ENCODE peak calls at places on chromosomes 1 and 21, in six cellular contexts. One of them, this sample, is unnamed.

GRCh38 chr21:34877485-34878128 is 171.5 kb downstream of the RUNX1 start:
- DNase-seq in foreskin fibroblast: no peak
- DNase-seq in lower lobe of right lung: peak
- DNase-seq in PC-9: peak
- DNase-seq in dorsolateral prefrontal cortex: no peak
- DNase-seq in astrocyte of the cerebellum: no peak
- DNase-seq in this sample: no peak

GRCh38 chr1:114468710-114469468 is 42.1 kb downstream of the TRIM33 start:
- DNase-seq in foreskin fibroblast: no peak
- DNase-seq in lower lobe of right lung: no peak
- DNase-seq in PC-9: no peak
- DNase-seq in dorsolateral prefrontal cortex: no peak
- DNase-seq in astrocyte of the cerebellum: no peak
- DNase-seq in this sample: no peak

GRCh38 chr1:183022202-183023145 is 746 bp upstream of the LAMC1 start:
- DNase-seq in foreskin fibroblast: peak
- DNase-seq in lower lobe of right lung: peak
- DNase-seq in PC-9: peak
- DNase-seq in dorsolateral prefrontal cortex: peak
- DNase-seq in astrocyte of the cerebellum: peak
- DNase-seq in this sample: peak

GRCh38 chr1:170261669-170262068 is 115.9 kb downstream of the NTMT2 start:
- DNase-seq in foreskin fibroblast: peak
- DNase-seq in lower lobe of right lung: no peak
- DNase-seq in PC-9: no peak
- DNase-seq in dorsolateral prefrontal cortex: no peak
- DNase-seq in astrocyte of the cerebellum: peak
- DNase-seq in this sample: no peak

GRCh38 chr1:208526726-208527125 is 282.5 kb upstream of the PLXNA2 start:
- DNase-seq in foreskin fibroblast: no peak
- DNase-seq in lower lobe of right lung: no peak
- DNase-seq in PC-9: no peak
- DNase-seq in dorsolateral prefrontal cortex: no peak
- DNase-seq in astrocyte of the cerebellum: no peak
- DNase-seq in this sample: no peak

GRCh38 chr1:112393634-112393976 is 2.4 kb upstream of the CTTNBP2NL start:
- DNase-seq in foreskin fibroblast: no peak
- DNase-seq in lower lobe of right lung: no peak
- DNase-seq in PC-9: no peak
- DNase-seq in dorsolateral prefrontal cortex: no peak
- DNase-seq in astrocyte of the cerebellum: no peak
- DNase-seq in this sample: no peak

GRCh38 chr1:234858722-234859121 is 248.7 kb upstream of the IRF2BP2 start:
- DNase-seq in foreskin fibroblast: no peak
- DNase-seq in lower lobe of right lung: no peak
- DNase-seq in PC-9: no peak
- DNase-seq in dorsolateral prefrontal cortex: no peak
- DNase-seq in astrocyte of the cerebellum: no peak
- DNase-seq in this sample: no peak

GRCh38 chr1:97190326-97190725 is 468.7 kb downstream of the PTBP2 start:
- DNase-seq in foreskin fibroblast: peak
- DNase-seq in lower lobe of right lung: no peak
- DNase-seq in PC-9: peak
- DNase-seq in dorsolateral prefrontal cortex: no peak
- DNase-seq in astrocyte of the cerebellum: peak
- DNase-seq in this sample: no peak

GRCh38 chr21:44337941-44338895 is 972 bp downstream of the CFAP410 start:
- DNase-seq in foreskin fibroblast: peak
- DNase-seq in lower lobe of right lung: peak
- DNase-seq in PC-9: peak
- DNase-seq in dorsolateral prefrontal cortex: peak
- DNase-seq in astrocyte of the cerebellum: peak
- DNase-seq in this sample: no peak
- TF ChIP-seq CTCF in foreskin fibroblast: peak
- TF ChIP-seq CTCF in lower lobe of right lung: peak
- TF ChIP-seq CTCF in PC-9: peak
- TF ChIP-seq CTCF in dorsolateral prefrontal cortex: peak
- TF ChIP-seq CTCF in astrocyte of the cerebellum: peak
- TF ChIP-seq CTCF in this sample: no peak

GRCh38 chr21:43280949-43281633 is 112.3 kb downstream of the CRYAA start:
- DNase-seq in foreskin fibroblast: no peak
- DNase-seq in lower lobe of right lung: peak
- DNase-seq in PC-9: no peak
- DNase-seq in dorsolateral prefrontal cortex: no peak
- DNase-seq in astrocyte of the cerebellum: no peak
- DNase-seq in this sample: no peak

GRCh38 chr21:43277481-43278351 is 108.9 kb downstream of the CRYAA start:
- DNase-seq in foreskin fibroblast: no peak
- DNase-seq in lower lobe of right lung: peak
- DNase-seq in PC-9: no peak
- DNase-seq in dorsolateral prefrontal cortex: peak
- DNase-seq in astrocyte of the cerebellum: no peak
- DNase-seq in this sample: no peak

GRCh38 chr21:43278766-43279577 is 110.2 kb downstream of the CRYAA start:
- DNase-seq in foreskin fibroblast: no peak
- DNase-seq in lower lobe of right lung: peak
- DNase-seq in PC-9: no peak
- DNase-seq in dorsolateral prefrontal cortex: no peak
- DNase-seq in astrocyte of the cerebellum: no peak
- DNase-seq in this sample: no peak

GRCh38 chr21:43278359-43278758 is 109.6 kb downstream of the CRYAA start:
- DNase-seq in foreskin fibroblast: no peak
- DNase-seq in lower lobe of right lung: peak
- DNase-seq in PC-9: no peak
- DNase-seq in dorsolateral prefrontal cortex: no peak
- DNase-seq in astrocyte of the cerebellum: no peak
- DNase-seq in this sample: no peak

GRCh38 chr21:43279578-43279894 is 110.7 kb downstream of the CRYAA start:
- DNase-seq in foreskin fibroblast: no peak
- DNase-seq in lower lobe of right lung: peak
- DNase-seq in PC-9: no peak
- DNase-seq in dorsolateral prefrontal cortex: no peak
- DNase-seq in astrocyte of the cerebellum: no peak
- DNase-seq in this sample: no peak
- TF ChIP-seq CTCF in foreskin fibroblast: no peak
- TF ChIP-seq CTCF in lower lobe of right lung: no peak
- TF ChIP-seq CTCF in PC-9: no peak
- TF ChIP-seq CTCF in dorsolateral prefrontal cortex: no peak
- TF ChIP-seq CTCF in astrocyte of the cerebellum: no peak
- TF ChIP-seq CTCF in this sample: no peak

GRCh38 chr1:31439276-31439675 is 26.3 kb downstream of the SERINC2 start:
- DNase-seq in foreskin fibroblast: no peak
- DNase-seq in lower lobe of right lung: no peak
- DNase-seq in PC-9: no peak
- DNase-seq in dorsolateral prefrontal cortex: no peak
- DNase-seq in astrocyte of the cerebellum: no peak
- DNase-seq in this sample: no peak
- TF ChIP-seq CTCF in foreskin fibroblast: no peak
- TF ChIP-seq CTCF in lower lobe of right lung: no peak
- TF ChIP-seq CTCF in PC-9: no peak
- TF ChIP-seq CTCF in dorsolateral prefrontal cortex: no peak
- TF ChIP-seq CTCF in astrocyte of the cerebellum: no peak
- TF ChIP-seq CTCF in this sample: no peak

DNA sequence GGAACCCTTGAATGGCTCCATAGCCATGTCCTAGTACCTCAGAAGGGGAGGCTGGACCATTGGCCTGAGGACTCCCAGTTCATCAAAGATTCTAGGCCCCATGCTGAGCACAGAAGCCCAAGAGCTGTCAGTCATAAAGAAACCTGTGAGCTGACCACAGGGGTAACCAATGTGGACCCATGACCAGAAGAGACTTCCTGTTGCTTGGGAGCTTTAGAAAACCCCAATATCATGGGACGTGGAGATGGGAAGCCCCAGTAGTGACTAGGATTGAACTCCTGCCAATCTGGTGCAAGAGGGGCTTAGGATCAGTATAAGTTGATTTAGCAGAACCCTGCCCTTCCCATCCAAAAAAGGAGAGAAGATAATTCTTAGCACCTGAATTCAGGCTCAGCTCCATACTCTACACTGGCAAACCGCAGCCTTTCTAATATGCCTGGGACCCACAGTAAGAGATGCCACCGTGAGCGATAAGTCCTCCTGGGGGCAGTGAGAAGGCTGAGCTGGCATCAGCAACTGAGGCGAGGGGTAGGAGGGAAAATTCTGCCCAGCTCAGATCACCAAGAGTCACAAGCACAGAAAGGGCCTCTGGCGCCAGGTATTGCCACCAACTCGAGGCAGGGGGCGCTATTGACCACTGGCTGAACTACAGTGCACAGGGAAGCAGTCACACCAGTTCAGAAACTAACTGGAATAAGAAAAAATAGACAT is 108.9 kb downstream of the CAPN8 start:
- DNase-seq in foreskin fibroblast: peak
- DNase-seq in lower lobe of right lung: peak
- DNase-seq in PC-9: peak
- DNase-seq in dorsolateral prefrontal cortex: no peak
- DNase-seq in astrocyte of the cerebellum: no peak
- DNase-seq in this sample: no peak
- TF ChIP-seq CTCF in foreskin fibroblast: peak
- TF ChIP-seq CTCF in lower lobe of right lung: peak
- TF ChIP-seq CTCF in PC-9: peak
- TF ChIP-seq CTCF in dorsolateral prefrontal cortex: no peak
- TF ChIP-seq CTCF in astrocyte of the cerebellum: peak
- TF ChIP-seq CTCF in this sample: peak

GRCh38 chr1:245345191-245345884 is 190.6 kb downstream of the KIF26B start:
- DNase-seq in foreskin fibroblast: no peak
- DNase-seq in lower lobe of right lung: no peak
- DNase-seq in PC-9: no peak
- DNase-seq in dorsolateral prefrontal cortex: no peak
- DNase-seq in astrocyte of the cerebellum: no peak
- DNase-seq in this sample: no peak
- TF ChIP-seq CTCF in foreskin fibroblast: no peak
- TF ChIP-seq CTCF in lower lobe of right lung: no peak
- TF ChIP-seq CTCF in PC-9: no peak
- TF ChIP-seq CTCF in dorsolateral prefrontal cortex: no peak
- TF ChIP-seq CTCF in astrocyte of the cerebellum: no peak
- TF ChIP-seq CTCF in this sample: no peak

DNA sequence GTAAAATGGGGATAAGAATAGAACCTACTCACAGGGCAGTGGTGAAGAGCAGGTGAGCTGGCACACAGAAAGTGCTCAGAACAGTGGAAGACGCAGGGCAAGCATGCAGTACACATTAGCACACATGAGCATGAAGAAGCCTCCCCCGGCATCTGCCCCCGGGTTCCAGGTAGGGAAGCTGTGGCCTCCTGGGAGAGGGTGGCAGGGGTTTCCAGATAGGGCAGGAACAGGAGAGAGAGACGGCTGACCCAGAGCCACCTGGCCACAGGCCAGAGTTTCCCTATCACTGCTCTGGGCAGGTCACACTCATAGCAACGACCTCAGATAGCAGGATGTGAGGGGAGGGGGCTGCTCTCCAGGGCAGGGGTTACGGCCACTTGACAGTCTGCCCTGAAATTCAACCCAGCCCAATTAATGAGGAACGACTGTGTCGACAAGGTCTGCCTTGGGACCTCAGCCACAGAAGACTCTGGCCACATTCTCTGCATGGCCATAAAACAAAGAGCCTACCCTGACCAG is 36.6 kb downstream of the GLIS1 start:
- DNase-seq in foreskin fibroblast: no peak
- DNase-seq in lower lobe of right lung: no peak
- DNase-seq in PC-9: no peak
- DNase-seq in dorsolateral prefrontal cortex: no peak
- DNase-seq in astrocyte of the cerebellum: no peak
- DNase-seq in this sample: no peak
- TF ChIP-seq CTCF in foreskin fibroblast: no peak
- TF ChIP-seq CTCF in lower lobe of right lung: no peak
- TF ChIP-seq CTCF in PC-9: no peak
- TF ChIP-seq CTCF in dorsolateral prefrontal cortex: no peak
- TF ChIP-seq CTCF in astrocyte of the cerebellum: no peak
- TF ChIP-seq CTCF in this sample: no peak

GRCh38 chr1:18581420-18581880 is 49.2 kb upstream of the PAX7 start:
- DNase-seq in foreskin fibroblast: no peak
- DNase-seq in lower lobe of right lung: peak
- DNase-seq in PC-9: no peak
- DNase-seq in dorsolateral prefrontal cortex: peak
- DNase-seq in astrocyte of the cerebellum: no peak
- DNase-seq in this sample: peak
- TF ChIP-seq CTCF in foreskin fibroblast: peak
- TF ChIP-seq CTCF in lower lobe of right lung: peak
- TF ChIP-seq CTCF in PC-9: peak
- TF ChIP-seq CTCF in dorsolateral prefrontal cortex: peak
- TF ChIP-seq CTCF in astrocyte of the cerebellum: peak
- TF ChIP-seq CTCF in this sample: peak

DNA sequence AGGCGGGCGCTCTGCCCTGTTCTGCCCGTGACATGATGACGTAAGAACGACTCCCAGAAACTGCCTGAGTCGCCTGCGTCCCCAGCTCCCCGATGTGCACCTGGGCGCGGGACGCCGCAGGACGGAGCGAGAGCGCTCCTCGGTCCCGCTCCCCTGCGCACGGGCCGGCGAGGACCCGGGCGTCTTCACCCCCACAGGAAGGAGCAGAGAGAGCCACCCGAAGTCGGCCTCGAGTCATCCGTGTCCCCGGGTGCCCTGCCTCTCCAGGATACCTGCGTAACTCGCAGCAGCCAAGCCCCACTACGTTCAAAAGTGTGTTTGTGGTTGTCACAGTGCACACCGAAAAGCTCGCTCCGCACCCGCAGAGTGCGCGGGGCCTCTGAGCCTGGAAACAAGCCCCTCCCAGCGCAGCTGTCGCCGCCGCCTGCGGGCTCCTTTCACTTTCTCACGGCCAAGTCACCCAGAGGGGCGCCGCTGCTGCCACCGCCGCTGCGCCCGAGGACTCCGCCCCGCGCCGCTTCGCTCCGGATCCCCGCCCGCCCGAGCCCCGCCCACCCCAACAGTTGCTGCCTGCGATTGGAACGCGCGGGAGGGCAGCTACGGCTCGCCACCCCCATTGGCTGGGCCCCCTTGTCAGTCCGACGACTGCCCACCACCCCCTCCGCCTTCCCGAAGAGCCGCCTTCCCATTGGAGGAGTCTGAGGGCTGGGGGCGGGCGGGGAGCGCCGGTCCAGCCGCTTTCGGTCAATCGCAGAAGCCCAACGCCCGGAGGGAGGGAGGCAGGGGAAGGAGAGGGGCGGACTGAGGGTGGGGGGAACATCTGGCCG is 3.1 kb upstream of the ZBTB18 start:
- DNase-seq in foreskin fibroblast: peak
- DNase-seq in lower lobe of right lung: peak
- DNase-seq in PC-9: peak
- DNase-seq in dorsolateral prefrontal cortex: peak
- DNase-seq in astrocyte of the cerebellum: peak
- DNase-seq in this sample: peak
- TF ChIP-seq CTCF in foreskin fibroblast: no peak
- TF ChIP-seq CTCF in lower lobe of right lung: no peak
- TF ChIP-seq CTCF in PC-9: peak
- TF ChIP-seq CTCF in dorsolateral prefrontal cortex: no peak
- TF ChIP-seq CTCF in astrocyte of the cerebellum: no peak
- TF ChIP-seq CTCF in this sample: no peak

DNA sequence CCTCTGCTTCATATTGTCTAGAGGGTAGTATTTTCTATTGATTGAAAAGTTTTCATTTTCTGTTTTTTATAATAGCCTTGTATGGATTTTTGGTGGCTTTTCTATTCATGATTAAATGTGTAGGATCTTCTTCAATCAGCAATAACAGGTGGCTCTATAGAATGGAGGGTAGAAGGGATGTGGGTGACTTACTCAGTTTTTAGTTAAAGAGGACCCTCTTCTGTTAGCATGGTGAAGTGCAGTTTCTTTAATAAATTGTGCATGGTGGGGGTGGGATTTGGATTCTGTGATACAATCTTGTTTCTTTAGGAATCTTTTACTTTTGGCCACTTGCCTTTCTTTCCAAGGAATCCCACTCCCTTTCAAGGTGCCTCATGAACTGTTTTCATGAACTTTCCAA is 64.7 kb downstream of the SLC35A3 start:
- DNase-seq in foreskin fibroblast: no peak
- DNase-seq in lower lobe of right lung: no peak
- DNase-seq in PC-9: no peak
- DNase-seq in dorsolateral prefrontal cortex: no peak
- DNase-seq in astrocyte of the cerebellum: no peak
- DNase-seq in this sample: no peak
- TF ChIP-seq CTCF in foreskin fibroblast: peak
- TF ChIP-seq CTCF in lower lobe of right lung: peak
- TF ChIP-seq CTCF in PC-9: peak
- TF ChIP-seq CTCF in dorsolateral prefrontal cortex: no peak
- TF ChIP-seq CTCF in astrocyte of the cerebellum: peak
- TF ChIP-seq CTCF in this sample: peak

This sample was measured in mesothelial cell of epicardium.